ENCODE peak calls at places on chromosomes 7 and 10, in ten cellular contexts. G is astrocyte of the spinal cord, E is endothelial cell of umbilical vein, C is transverse colon, T is IMR-90, I is brain microvascular endothelial cell, H is cardiac fibroblast, X is epithelial cell of esophagus, A is prostate gland, V is heart right ventricle. P is an unnamed sample.

GRCh38 chr10:5556576-5556975 is 31.8 kb downstream of the CALML3 start:
- DNase-seq in E (no peak), H (no peak), G (no peak), X (no peak), A (no peak), T (no peak), V (no peak), C (no peak), I (no peak), P (no peak)

GRCh38 chr7:154566877-154567276 is 436.0 kb downstream of the PAXIP1 start:
- DNase-seq in V (no peak), I (no peak), H (no peak), T (no peak), G (no peak), A (no peak), E (no peak), X (no peak), C (no peak), P (no peak)

GRCh38 chr7:127581716-127582115 is 3.7 kb downstream of the GCC1 start:
- DNase-seq in G (no peak), H (no peak), I (no peak), V (no peak), C (no peak), X (no peak), A (no peak), T (no peak), E (no peak), P (no peak)

GRCh38 chr10:93126484-93127052 is 52.9 kb downstream of the CYP26A1 start:
- DNase-seq in C (no peak), V (no peak), H (peak), T (no peak), X (no peak), I (no peak), G (no peak), E (no peak), A (no peak), P (no peak)

GRCh38 chr7:150323682-150324365 is 479 bp upstream of the ACTR3C start:
- DNase-seq in V (no peak), X (peak), E (no peak), I (no peak), A (no peak), T (no peak), G (no peak), H (no peak), C (no peak), P (no peak)

GRCh38 chr7:45865594-45866410 is 7.1 kb downstream of the CCDC201 start:
- DNase-seq in I (no peak), C (no peak), T (peak), A (no peak), E (no peak), G (no peak), H (no peak), V (no peak), X (no peak), P (no peak)

GRCh38 chr7:113404245-113404644 is 285.9 kb upstream of the SMIM30 start:
- DNase-seq in C (no peak), T (no peak), A (no peak), E (no peak), X (peak), I (no peak), H (no peak), V (no peak), G (no peak), P (no peak)

GRCh38 chr7:50538478-50538877 is 26.7 kb downstream of the DDC start:
- DNase-seq in I (no peak), E (no peak), X (no peak), G (no peak), C (no peak), T (no peak), A (no peak), V (no peak), H (no peak), P (no peak)

GRCh38 chr10:10432306-10433035 is 585.2 kb upstream of the CELF2 start:
- DNase-seq in V (no peak), H (peak), E (no peak), X (no peak), C (no peak), I (no peak), T (peak), A (no peak), G (no peak), P (no peak)

GRCh38 chr10:82888809-82889455 is 1013.9 kb downstream of the NRG3 start:
- DNase-seq in A (no peak), H (no peak), X (no peak), G (no peak), E (no peak), T (no peak), C (no peak), V (no peak), I (no peak), P (no peak)

GRCh38 chr10:44172883-44173557 is 211.9 kb downstream of the CXCL12 start:
- DNase-seq in T (no peak), H (no peak), I (no peak), C (no peak), G (no peak), X (no peak), V (no peak), A (no peak), E (no peak), P (no peak)

GRCh38 chr7:7331523-7331922 is 149.2 kb downstream of the C1GALT1 start:
- DNase-seq in V (no peak), A (no peak), H (no peak), T (no peak), X (peak), I (no peak), G (no peak), E (no peak), C (no peak), P (no peak)

GRCh38 chr10:78746178-78746763 is 322.5 kb upstream of the ZMIZ1 start:
- DNase-seq in H (no peak), A (no peak), I (no peak), X (no peak), G (no peak), C (no peak), T (no peak), E (no peak), V (no peak), P (no peak)

GRCh38 chr10:88428442-88428841 is 154.7 kb downstream of the RNLS start:
- DNase-seq in X (peak), V (no peak), C (no peak), A (no peak), I (peak), H (peak), E (no peak), G (peak), T (no peak), P (peak)

GRCh38 chr10:33327750-33328149 is 6.7 kb downstream of the NRP1 start:
- DNase-seq in I (peak), G (no peak), C (no peak), X (peak), T (peak), E (peak), H (no peak), A (no peak), V (no peak), P (no peak)

GRCh38 chr7:138570715-138571114 is 110.7 kb downstream of the TRIM24 start:
- DNase-seq in T (no peak), H (no peak), V (no peak), G (no peak), C (no peak), E (no peak), A (no peak), I (no peak), X (no peak), P (no peak)

GRCh38 chr7:150357771-150358427 is 10.7 kb upstream of the REPIN1 start:
- DNase-seq in T (no peak), X (peak), E (no peak), H (no peak), A (no peak), V (no peak), I (no peak), C (no peak), G (no peak), P (no peak)

GRCh38 chr10:100878291-100878910 is 34.4 kb upstream of the SLF2 start:
- DNase-seq in V (no peak), H (peak), A (peak), G (peak), C (peak), T (peak), X (peak), I (peak), E (peak), P (no peak)

GRCh38 chr7:153103219-153103618 is 343.7 kb downstream of the ACTR3B start:
- DNase-seq in H (no peak), I (no peak), T (no peak), C (no peak), X (no peak), E (no peak), G (no peak), V (no peak), A (no peak), P (no peak)

GRCh38 chr7:43764039-43764789 is 5.7 kb downstream of the BLVRA start:
- DNase-seq in H (peak), C (peak), G (no peak), T (no peak), I (peak), V (no peak), A (peak), E (no peak), X (peak), P (no peak)

GRCh38 chr10:112332509-112333228 is 41.2 kb upstream of the ACSL5 start:
- DNase-seq in E (no peak), G (peak), X (no peak), A (peak), C (peak), H (no peak), V (no peak), T (no peak), I (no peak), P (no peak)

GRCh38 chr10:11107953-11108352 is 90.3 kb downstream of the CELF2 start:
- DNase-seq in G (no peak), I (no peak), E (no peak), V (no peak), X (no peak), T (no peak), C (no peak), A (no peak), H (no peak), P (no peak)

GRCh38 chr10:53786236-53786635 is 1013.7 kb upstream of the MBL2 start:
- DNase-seq in H (no peak), E (no peak), G (no peak), X (peak), T (no peak), V (no peak), I (no peak), C (no peak), A (no peak), P (no peak)

GRCh38 chr10:47311900-47312662 is 10.2 kb upstream of the GDF2 start:
- DNase-seq in V (peak), H (peak), G (peak), X (peak), E (peak), C (peak), I (peak), T (peak), A (peak), P (no peak)

GRCh38 chr7:30733691-30734090 is 18.2 kb upstream of the INMT start:
- DNase-seq in G (no peak), I (no peak), H (no peak), A (no peak), E (no peak), C (no peak), V (no peak), X (no peak), T (no peak), P (no peak)

GRCh38 chr7:108455833-108456677 is at the start of gene NRCAM:
- DNase-seq in X (peak), G (peak), I (no peak), V (peak), A (no peak), H (peak), T (no peak), C (peak), E (peak), P (no peak)
- TF ChIP-seq CTCF in X (no peak), G (no peak), I (no peak), V (no peak), A (no peak), H (no peak), T (no peak), C (no peak), E (no peak), P (no peak)

GRCh38 chr10:97390096-97390495 is 11.0 kb downstream of the RRP12 start:
- DNase-seq in E (no peak), I (no peak), V (no peak), C (no peak), T (no peak), H (no peak), G (no peak), X (no peak), A (no peak), P (no peak)

GRCh38 chr10:97388152-97388551 is 13.0 kb downstream of the RRP12 start:
- DNase-seq in G (no peak), H (no peak), V (no peak), T (no peak), I (no peak), A (no peak), E (no peak), C (no peak), X (no peak), P (no peak)

GRCh38 chr10:97396056-97396455 is 5.1 kb downstream of the RRP12 start:
- DNase-seq in I (no peak), G (no peak), C (no peak), T (no peak), E (no peak), H (no peak), V (no peak), X (no peak), A (no peak), P (no peak)

GRCh38 chr10:97393034-97393573 is 8.0 kb downstream of the RRP12 start:
- DNase-seq in I (no peak), E (no peak), X (no peak), A (no peak), H (no peak), C (no peak), T (no peak), V (no peak), G (no peak), P (no peak)
- H3K4me3 ChIP-seq in I (no peak), E (no peak), X (no peak), A (no peak), H (no peak), C (no peak), T (no peak), V (no peak), G (no peak), P (no peak)

GRCh38 chr7:151863386-151864079 is 13.4 kb downstream of the PRKAG2 start:
- DNase-seq in G (no peak), C (no peak), I (no peak), T (no peak), V (no peak), E (no peak), X (no peak), A (no peak), H (no peak), P (no peak)
- TF ChIP-seq CTCF in G (no peak), C (no peak), I (no peak), T (no peak), V (no peak), E (no peak), X (no peak), A (no peak), H (no peak), P (no peak)

DNA sequence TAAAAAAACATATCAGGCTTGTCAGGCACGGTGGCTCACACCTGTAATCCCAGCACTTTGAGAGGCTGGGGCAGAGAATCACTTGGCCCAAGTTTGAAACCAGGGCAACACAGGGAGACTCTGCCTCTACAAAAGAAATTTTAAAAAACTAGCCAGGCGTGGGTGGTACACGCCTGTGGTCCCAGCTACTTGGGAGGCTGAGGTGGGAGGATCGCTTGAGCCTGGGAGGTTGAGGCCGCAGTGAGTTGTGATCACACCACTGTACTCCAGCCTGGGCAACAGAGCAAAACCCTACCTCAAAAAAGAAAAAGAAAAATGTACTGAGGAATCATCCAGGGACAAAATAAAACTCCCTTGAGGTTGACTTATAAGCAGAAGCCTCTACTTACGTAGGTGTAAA is 149.9 kb upstream of the KLF14 start:
- DNase-seq in E (no peak), G (no peak), A (no peak), V (no peak), I (no peak), T (no peak), C (no peak), X (no peak), H (no peak), P (no peak)
- H3K4me3 ChIP-seq in E (no peak), G (no peak), A (no peak), V (no peak), I (no peak), T (no peak), C (no peak), X (no peak), H (no peak), P (no peak)

DNA sequence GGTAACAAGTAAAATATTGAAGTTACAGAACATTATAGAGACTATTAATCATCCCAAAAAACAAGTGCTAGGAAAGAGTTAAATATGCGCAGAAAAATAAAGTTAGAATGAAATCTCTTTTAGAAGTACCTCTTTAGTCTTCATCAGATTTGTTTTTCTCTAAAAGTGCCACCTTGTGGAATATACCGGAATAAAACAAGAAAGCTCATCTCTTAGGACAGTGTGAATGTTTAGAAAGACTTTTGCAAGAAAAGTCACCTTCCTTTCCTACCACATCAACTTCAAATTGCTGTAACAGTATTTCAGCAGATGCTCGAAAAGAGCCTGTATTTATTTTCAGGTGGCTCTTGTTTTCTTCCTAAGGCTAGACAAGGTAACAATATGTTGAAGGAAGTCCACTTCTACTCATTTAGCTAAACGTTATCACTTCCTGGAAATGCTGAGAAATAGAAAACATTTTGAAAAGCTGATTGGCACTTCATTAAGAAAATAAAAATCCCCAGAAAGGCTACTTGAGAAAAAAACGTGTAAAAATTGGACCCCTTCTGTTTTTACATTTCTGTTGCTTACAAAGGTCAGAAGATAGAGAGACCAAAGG is 19.8 kb upstream of the FAM133B start:
- DNase-seq in V (no peak), C (no peak), E (peak), H (peak), G (peak), X (peak), T (peak), I (no peak), A (no peak), P (no peak)
- TF ChIP-seq CTCF in V (peak), C (peak), E (peak), H (peak), G (peak), X (peak), T (peak), I (no peak), A (no peak), P (peak)

GRCh38 chr10:119893845-119894427 is 1.4 kb downstream of the SEC23IP start:
- DNase-seq in E (no peak), G (no peak), I (no peak), C (no peak), T (no peak), X (no peak), H (no peak), V (no peak), A (no peak), P (no peak)
- H3K4me3 ChIP-seq in E (no peak), G (peak), I (peak), C (peak), T (no peak), X (peak), H (peak), V (peak), A (no peak), P (peak)

GRCh38 chr7:27142562-27143021 is 889 bp downstream of the HOXA5 start:
- DNase-seq in G (no peak), A (no peak), C (no peak), I (no peak), X (no peak), V (no peak), T (no peak), E (no peak), H (no peak), P (no peak)

GRCh38 chr7:27144799-27145166 is 1.3 kb upstream of the HOXA5 start:
- DNase-seq in A (no peak), I (no peak), C (peak), H (no peak), X (no peak), E (no peak), V (no peak), G (no peak), T (no peak), P (no peak)

GRCh38 chr7:27145167-27145883 is 1.8 kb upstream of the HOXA5 start:
- DNase-seq in E (no peak), I (no peak), G (no peak), A (no peak), H (no peak), C (no peak), T (no peak), X (no peak), V (no peak), P (no peak)

GRCh38 chr7:27143022-27143949 is at the start of gene HOXA5:
- DNase-seq in G (peak), T (peak), X (peak), C (peak), H (peak), A (peak), V (no peak), I (no peak), E (peak), P (peak)

DNA sequence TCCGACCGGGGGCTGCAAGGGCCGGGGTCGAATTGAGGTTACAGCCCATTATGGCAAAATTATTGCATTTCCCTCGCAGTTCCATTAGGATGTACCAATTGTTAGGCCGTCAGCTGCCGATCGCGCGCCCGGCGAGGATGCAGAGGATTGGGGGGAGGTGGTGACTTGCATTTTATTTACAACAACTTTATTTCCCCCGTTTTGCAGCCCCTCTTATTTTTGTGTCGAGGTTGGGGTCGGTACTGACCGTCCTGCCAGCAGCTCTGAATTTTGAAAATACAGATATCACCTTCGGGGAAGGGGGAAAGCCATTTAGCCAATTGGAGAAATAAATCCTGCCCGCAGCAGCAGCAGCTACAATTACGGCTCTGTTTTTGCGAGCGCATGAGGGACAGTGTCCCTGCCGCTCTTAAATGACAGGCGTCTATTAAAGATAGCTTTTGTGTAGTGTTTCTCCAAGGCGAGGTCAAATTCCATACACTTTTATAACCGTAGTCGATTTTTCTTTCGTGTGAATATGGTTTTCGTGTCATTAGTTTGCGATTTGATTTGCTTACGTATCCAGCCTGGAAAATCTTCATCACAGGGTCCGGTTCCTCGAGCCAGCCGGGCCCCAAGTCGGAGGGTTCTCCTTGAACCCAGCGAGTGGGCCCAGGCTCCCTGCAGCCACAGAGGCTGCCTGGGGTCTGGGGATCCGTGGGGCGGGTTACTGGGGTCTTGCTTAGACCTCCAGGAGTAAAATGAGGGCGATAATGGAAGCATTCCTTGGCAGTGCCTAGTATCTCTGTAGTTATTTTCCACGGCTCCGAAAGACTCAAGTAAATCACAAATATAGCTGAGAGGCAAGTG is 693 bp upstream of the HOXA5 start:
- DNase-seq in I (no peak), E (no peak), G (peak), X (no peak), T (peak), H (no peak), V (no peak), C (peak), A (no peak), P (no peak)
- TF ChIP-seq CTCF in I (no peak), E (no peak), G (no peak), X (no peak), T (no peak), H (no peak), V (no peak), C (no peak), A (no peak), P (no peak)